ENCODE peak calls at places on chromosomes 12 and 14, in four cellular contexts. V is astrocyte, X is AG09309, R is colonic mucosa. P is an unnamed sample.
A peak's percentile ranks its signal among the peaks of the same experiment; 100 is the strongest.

GRCh38 chr12:76766161-76766560 is 2.2 kb downstream of the ZDHHC17 start:
- DNase-seq in R (no peak), V (no peak), X (no peak), P (no peak)

GRCh38 chr12:53336137-53336785 is at the start of gene SP7:
- DNase-seq in R (no peak), V (no peak), X (no peak), P (no peak)

GRCh38 chr12:94730846-94731245 is 80.5 kb upstream of the TMCC3 start:
- DNase-seq in X (no peak), R (no peak), V (no peak), P (no peak)

GRCh38 chr12:30016656-30017055 is 232.9 kb upstream of the TMTC1 start:
- DNase-seq in R (no peak), X (no peak), V (no peak), P (no peak)

GRCh38 chr14:89386214-89386886 is 30.7 kb downstream of the FOXN3 start:
- DNase-seq in V (peak; percentile 65), X (no peak), R (no peak), P (no peak)

GRCh38 chr12:58580095-58580494 is 340.2 kb downstream of the LRIG3 start:
- DNase-seq in X (no peak), R (no peak), V (no peak), P (no peak)

GRCh38 chr14:91286530-91286937 is 42.0 kb upstream of the GPR68 start:
- DNase-seq in V (peak; percentile 32), R (peak; percentile 85), X (no peak), P (peak; percentile 79)

GRCh38 chr12:88391556-88391955 is 188.7 kb downstream of the KITLG start:
- DNase-seq in R (no peak), V (peak; percentile 88), X (peak; percentile 84), P (peak; percentile 88)

GRCh38 chr12:120649442-120650248 is 9.2 kb downstream of the CABP1 start:
- DNase-seq in V (no peak), R (no peak), X (no peak), P (no peak)

GRCh38 chr14:62283837-62284236 is 521.6 kb downstream of the SNAPC1 start:
- DNase-seq in X (no peak), R (no peak), V (no peak), P (no peak)

GRCh38 chr12:12749433-12749832 is 32.3 kb downstream of the CDKN1B start:
- DNase-seq in V (peak; percentile 41), X (no peak), R (no peak), P (no peak)

GRCh38 chr12:132451836-132452195 is 38.1 kb upstream of the FBRSL1 start:
- DNase-seq in X (no peak), R (no peak), V (no peak), P (no peak)

GRCh38 chr12:7327913-7328312 is 24.0 kb downstream of the ACSM4 start:
- DNase-seq in R (no peak), X (no peak), V (no peak), P (no peak)

GRCh38 chr12:120429368-120429767 is 8.5 kb upstream of the COX6A1 start:
- DNase-seq in R (no peak), V (no peak), X (no peak), P (no peak)

GRCh38 chr12:102388469-102388868 is 91.9 kb downstream of the IGF1 start:
- DNase-seq in X (no peak), V (peak; percentile 10), R (no peak), P (no peak)

GRCh38 chr14:100399052-100399849 is 76.1 kb downstream of the SLC25A47 start:
- DNase-seq in R (no peak), V (peak; percentile 47), X (no peak), P (no peak)

GRCh38 chr14:72891666-72892102 is 2.2 kb downstream of the DPF3 start:
- DNase-seq in R (no peak), X (no peak), V (no peak), P (no peak)

GRCh38 chr12:38268612-38269011 is 48.0 kb upstream of the ALG10B start:
- DNase-seq in V (no peak), X (no peak), R (no peak), P (no peak)

GRCh38 chr12:77924703-77925102 is 94.0 kb downstream of the NAV3 start:
- DNase-seq in X (peak; percentile 76), R (no peak), V (peak; percentile 67), P (peak; percentile 35)

GRCh38 chr12:32036477-32037263 is 70.0 kb upstream of the BICD1 start:
- DNase-seq in R (no peak), V (no peak), X (no peak), P (no peak)

GRCh38 chr12:120588948-120589930 is 8.0 kb upstream of the POP5 start:
- DNase-seq in X (no peak), V (no peak), R (no peak), P (no peak)

GRCh38 chr12:3076730-3077571 is at the start of gene TSPAN9:
- DNase-seq in X (no peak), R (peak; percentile 64), V (peak; percentile 34), P (peak; percentile 76)

GRCh38 chr14:35331605-35332516 is 39.7 kb downstream of the PSMA6 start:
- DNase-seq in V (peak; percentile 60), X (no peak), R (peak; percentile 80), P (peak; percentile 43)

GRCh38 chr14:75053396-75054289 is 2.4 kb upstream of the MLH3 start:
- DNase-seq in R (no peak), V (no peak), X (peak; percentile 68), P (peak; percentile 10)

GRCh38 chr12:94977766-94978468 is 25.6 kb downstream of the NDUFA12 start:
- DNase-seq in V (no peak), X (no peak), R (no peak), P (no peak)

GRCh38 chr14:60722836-60723217 is 1.3 kb downstream of the SIX4 start:
- DNase-seq in R (no peak), X (no peak), V (peak; percentile 10), P (no peak)

GRCh38 chr14:60722163-60722835 is 1.9 kb downstream of the SIX4 start:
- DNase-seq in X (no peak), V (peak; percentile 68), R (no peak), P (peak; percentile 44)

GRCh38 chr14:60720962-60721330 is 3.2 kb downstream of the SIX4 start:
- DNase-seq in V (no peak), X (no peak), R (no peak), P (no peak)

GRCh38 chr14:60720391-60720790 is 3.8 kb downstream of the SIX4 start:
- DNase-seq in R (no peak), V (no peak), X (no peak), P (no peak)

DNA sequence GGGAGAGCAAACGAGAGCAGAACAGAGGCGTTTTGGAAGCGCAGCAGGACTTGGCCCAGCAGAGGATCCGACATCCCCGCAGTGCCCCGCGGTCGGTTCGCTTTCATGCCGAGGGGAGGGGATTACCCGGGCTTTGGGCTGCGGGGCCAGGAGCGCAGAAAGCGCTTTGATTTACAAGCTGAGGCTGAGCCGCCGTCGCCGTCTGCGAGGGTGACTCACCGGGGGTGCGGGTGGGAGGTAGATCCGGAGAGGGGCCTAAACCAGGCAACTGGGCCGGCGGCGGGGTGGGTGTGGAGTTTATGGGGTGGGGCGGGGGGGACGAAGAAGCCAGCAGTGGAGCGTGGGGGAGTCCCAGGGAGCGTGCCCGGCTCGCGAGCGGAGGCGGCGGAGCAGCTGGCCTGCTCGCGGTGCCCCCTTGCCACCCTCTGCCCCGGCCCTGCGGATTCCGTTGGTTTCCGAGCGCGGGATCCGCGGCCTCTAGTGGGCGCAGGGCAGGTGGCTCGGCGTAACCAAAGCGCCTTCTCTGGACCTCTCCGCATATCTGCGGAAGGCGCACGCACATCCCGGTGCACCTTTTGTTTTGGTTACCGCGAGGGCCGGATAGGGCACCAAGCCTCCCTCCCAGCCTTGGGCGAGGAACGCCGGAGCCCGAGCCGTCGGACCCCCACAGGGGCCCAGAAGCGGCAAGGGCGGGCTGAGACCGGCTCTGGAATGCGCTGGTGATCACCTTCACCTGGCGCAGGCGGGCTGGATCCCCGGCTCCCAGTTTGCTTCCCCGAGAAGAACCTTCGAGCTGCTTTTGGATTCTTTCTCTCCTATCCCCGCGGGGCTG is 2.6 kb downstream of the SIX4 start:
- DNase-seq in R (peak; percentile 24), V (peak; percentile 71), X (no peak), P (peak; percentile 41)
- TF ChIP-seq CTCF in R (no peak), V (no peak), X (peak; percentile 45), P (peak; percentile 33)

GRCh38 chr14:65560340-65561027 is 148.0 kb downstream of the FUT8 start:
- DNase-seq in R (no peak), V (peak; percentile 77), X (peak; percentile 3), P (no peak)

GRCh38 chr14:65564370-65564769 is 151.8 kb downstream of the FUT8 start:
- DNase-seq in X (no peak), V (no peak), R (no peak), P (no peak)

GRCh38 chr14:65566820-65567522 is 154.4 kb downstream of the FUT8 start:
- DNase-seq in V (no peak), R (no peak), X (no peak), P (no peak)

DNA sequence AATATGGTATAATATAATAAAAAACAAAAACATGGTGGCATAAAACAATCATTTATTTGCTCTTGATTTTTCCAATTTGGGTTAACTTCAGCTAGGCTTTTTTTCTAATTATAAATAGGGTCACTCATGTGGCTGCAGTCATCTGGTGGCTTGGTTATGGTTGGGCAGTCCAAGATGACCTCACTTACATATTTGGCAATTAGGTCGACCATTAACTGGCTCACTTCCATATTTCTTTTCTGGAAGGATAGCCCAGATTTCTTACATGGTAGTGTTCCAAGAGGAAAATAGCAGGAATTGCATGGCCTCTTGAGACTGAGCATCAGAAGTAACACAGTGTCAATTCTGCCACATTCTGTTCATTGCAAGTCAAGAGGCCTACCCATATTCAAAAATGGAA is 153.4 kb downstream of the FUT8 start:
- DNase-seq in X (no peak), R (no peak), V (peak; percentile 21), P (peak; percentile 14)
- TF ChIP-seq CTCF in X (no peak), R (no peak), V (no peak), P (no peak)

GRCh38 chr12:18811268-18811667 is 73.3 kb downstream of the CAPZA3 start:
- DNase-seq in V (peak; percentile 8), X (no peak), R (no peak), P (peak; percentile 31)
- TF ChIP-seq CTCF in V (no peak), X (no peak), R (no peak), P (no peak)

DNA sequence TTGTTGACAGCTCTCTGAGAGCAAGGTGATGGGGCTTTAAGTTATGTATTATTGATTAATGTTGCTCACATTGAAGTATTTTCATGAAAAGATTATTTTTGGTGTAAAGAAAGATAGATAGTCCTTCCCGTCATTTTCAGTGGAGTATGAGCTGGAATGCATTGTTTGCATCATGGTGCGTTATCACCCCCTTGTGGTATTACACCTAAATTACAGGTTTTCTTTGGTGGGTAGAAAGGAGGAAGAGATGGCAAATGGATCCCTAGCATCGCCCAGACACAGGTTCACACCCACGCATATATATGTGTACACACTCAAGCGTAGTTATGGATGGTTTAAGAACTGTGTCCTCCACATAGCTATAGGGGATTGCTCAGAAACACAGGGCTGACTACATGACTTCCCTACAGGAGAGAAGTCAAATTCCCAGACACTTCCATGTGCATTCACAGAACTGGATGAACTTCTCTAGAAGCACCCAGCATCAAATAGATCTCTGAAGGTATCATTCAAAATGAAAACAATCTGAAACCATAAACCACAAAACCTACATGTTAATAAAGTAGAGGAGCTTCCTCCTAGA is 14.4 kb upstream of the SERPINA10 start:
- DNase-seq in R (peak; percentile 23), V (no peak), X (no peak), P (peak; percentile 11)
- TF ChIP-seq CTCF in R (no peak), V (no peak), X (no peak), P (peak; percentile 6)

GRCh38 chr12:124750787-124751471 is 112.7 kb downstream of the SCARB1 start:
- DNase-seq in V (no peak), R (no peak), X (no peak), P (no peak)
- TF ChIP-seq CTCF in V (no peak), R (no peak), X (no peak), P (no peak)

GRCh38 chr12:39824505-39825198 is 205.0 kb upstream of the ABCD2 start:
- DNase-seq in X (no peak), R (no peak), V (no peak), P (peak; percentile 86)
- TF ChIP-seq CTCF in X (no peak), R (no peak), V (no peak), P (no peak)

GRCh38 chr12:123801573-123802178 is 39.6 kb downstream of the DNAH10 start:
- DNase-seq in V (peak; percentile 5), R (no peak), X (peak; percentile 8), P (peak; percentile 42)
- TF ChIP-seq CTCF in V (peak; percentile 52), R (peak; percentile 14), X (peak; percentile 54), P (peak; percentile 44)